ENCODE peak calls at places on chromosomes 11 and 22, in five cellular contexts. Z, I, L, C and Y are unnamed samples.

GRCh38 chr22:19525116-19525660 is 978 bp upstream of the CLDN5 start:
- DNase-seq in Z (no peak), I (no peak), L (no peak), C (no peak), Y (no peak)

GRCh38 chr22:38176170-38176741 is 5.4 kb downstream of the PLA2G6 start:
- DNase-seq in Z (peak; percentile 79), I (no peak), L (no peak), C (peak; percentile 82), Y (peak; percentile 73)

GRCh38 chr11:132718711-132719641 is 813.3 kb downstream of the OPCML start:
- DNase-seq in Z (no peak), I (peak; percentile 3), L (no peak), C (peak; percentile 78), Y (no peak)

GRCh38 chr22:39068033-39068785 is 8.9 kb upstream of the APOBEC3G start:
- DNase-seq in Z (no peak), I (no peak), L (no peak), C (no peak), Y (no peak)

GRCh38 chr11:61129608-61130523 is 27.6 kb downstream of the CD5 start:
- DNase-seq in Z (peak; percentile 80), I (peak; percentile 79), L (no peak), C (peak; percentile 90), Y (peak; percentile 90)

GRCh38 chr11:76243157-76243556 is 36.9 kb upstream of the WNT11 start:
- DNase-seq in Z (no peak), I (no peak), L (no peak), C (no peak), Y (no peak)

GRCh38 chr22:24406322-24407277 is 20.8 kb upstream of the ADORA2A start:
- DNase-seq in Z (no peak), I (no peak), L (no peak), C (no peak), Y (no peak)

GRCh38 chr11:103681855-103682254 is 354.6 kb upstream of the DDI1 start:
- DNase-seq in Z (no peak), I (no peak), L (no peak), C (no peak), Y (no peak)

GRCh38 chr11:118834428-118835028 is 43.6 kb upstream of the DDX6 start:
- DNase-seq in Z (no peak), I (no peak), L (no peak), C (no peak), Y (no peak)

GRCh38 chr11:60863550-60864521 is 3.5 kb upstream of the ZP1 start:
- DNase-seq in Z (no peak), I (no peak), L (no peak), C (no peak), Y (no peak)

GRCh38 chr11:129728571-129728970 is 87.1 kb upstream of the TMEM45B start:
- DNase-seq in Z (no peak), I (no peak), L (peak; percentile 56), C (no peak), Y (no peak)

GRCh38 chr11:67409781-67410368 is 5.6 kb upstream of the CARNS1 start:
- DNase-seq in Z (no peak), I (no peak), L (no peak), C (no peak), Y (no peak)

GRCh38 chr11:86390499-86390898 is 15.8 kb downstream of the CCDC81 start:
- DNase-seq in Z (no peak), I (no peak), L (no peak), C (no peak), Y (no peak)

GRCh38 chr22:41931701-41932269 is 5.2 kb upstream of the TNFRSF13C start:
- DNase-seq in Z (no peak), I (no peak), L (no peak), C (no peak), Y (no peak)

GRCh38 chr11:32023370-32023964 is 67.4 kb upstream of the RCN1 start:
- DNase-seq in Z (no peak), I (no peak), L (no peak), C (no peak), Y (no peak)

GRCh38 chr11:83918471-83918870 is 632.3 kb upstream of the CCDC90B start:
- DNase-seq in Z (peak; percentile 62), I (no peak), L (no peak), C (no peak), Y (no peak)

GRCh38 chr11:47204633-47204989 is 10.2 kb upstream of the DDB2 start:
- DNase-seq in Z (no peak), I (no peak), L (no peak), C (no peak), Y (no peak)

GRCh38 chr11:64000740-64001514 is 14.7 kb downstream of the OTUB1 start:
- DNase-seq in Z (no peak), I (no peak), L (no peak), C (no peak), Y (no peak)

GRCh38 chr11:65434057-65434666 is 11.6 kb downstream of the NEAT1 start:
- DNase-seq in Z (no peak), I (no peak), L (no peak), C (no peak), Y (peak; percentile 15)

GRCh38 chr22:48600681-48601080 is 1227.0 kb downstream of the BRD1 start:
- DNase-seq in Z (no peak), I (no peak), L (no peak), C (no peak), Y (no peak)

GRCh38 chr11:77658213-77659013 is 20.8 kb upstream of the CLNS1A start:
- DNase-seq in Z (no peak), I (no peak), L (no peak), C (no peak), Y (no peak)

GRCh38 chr11:2160736-2161259 is at the start of gene INS:
- DNase-seq in Z (no peak), I (no peak), L (no peak), C (no peak), Y (no peak)

GRCh38 chr11:69390561-69390960 is 90.9 kb upstream of the LINC01488 start:
- DNase-seq in Z (no peak), I (no peak), L (no peak), C (no peak), Y (no peak)

GRCh38 chr22:46139895-46140350 is 10.4 kb upstream of the PPARA start:
- DNase-seq in Z (no peak), I (no peak), L (no peak), C (no peak), Y (no peak)

GRCh38 chr22:47549741-47550340 is 787.4 kb downstream of the TBC1D22A start:
- DNase-seq in Z (no peak), I (no peak), L (no peak), C (no peak), Y (no peak)

GRCh38 chr11:70415642-70416395 is 17.5 kb downstream of the CTTN start:
- DNase-seq in Z (no peak), I (no peak), L (no peak), C (no peak), Y (no peak)

GRCh38 chr11:34881900-34882299 is 34.3 kb downstream of the APIP start:
- DNase-seq in Z (no peak), I (no peak), L (no peak), C (no peak), Y (no peak)

GRCh38 chr11:77039491-77040400 is 5.5 kb downstream of the B3GNT6 start:
- DNase-seq in Z (no peak), I (no peak), L (peak; percentile 0), C (no peak), Y (no peak)

GRCh38 chr11:69908511-69909220 is 89.5 kb upstream of the FGF3 start:
- DNase-seq in Z (no peak), I (no peak), L (no peak), C (no peak), Y (no peak)

GRCh38 chr11:35486446-35486845 is 39.0 kb downstream of the PAMR1 start:
- DNase-seq in Z (no peak), I (no peak), L (no peak), C (no peak), Y (no peak)

GRCh38 chr11:120132645-120133185 is 5.2 kb downstream of the TRIM29 start:
- DNase-seq in Z (no peak), I (no peak), L (no peak), C (no peak), Y (no peak)

GRCh38 chr22:19447388-19448075 is at the start of gene C22orf39:
- DNase-seq in Z (peak; percentile 91), I (peak; percentile 89), L (peak; percentile 95), C (peak; percentile 96), Y (peak; percentile 93)

GRCh38 chr11:100576044-100577021 is 110.8 kb upstream of the ARHGAP42 start:
- DNase-seq in Z (no peak), I (no peak), L (peak; percentile 64), C (no peak), Y (peak; percentile 25)

GRCh38 chr11:125489166-125489565 is 6.9 kb downstream of the FEZ1 start:
- DNase-seq in Z (no peak), I (no peak), L (no peak), C (no peak), Y (no peak)

GRCh38 chr22:37242395-37242918 is 1.6 kb downstream of the RAC2 start:
- DNase-seq in Z (peak; percentile 54), I (peak; percentile 85), L (peak; percentile 27), C (peak; percentile 98), Y (no peak)

GRCh38 chr11:70301191-70301590 is 30.7 kb downstream of the PPFIA1 start:
- DNase-seq in Z (no peak), I (no peak), L (no peak), C (no peak), Y (no peak)

GRCh38 chr11:128872094-128872493 is 5.0 kb upstream of the KCNJ1 start:
- DNase-seq in Z (no peak), I (no peak), L (no peak), C (no peak), Y (no peak)